ENCODE peak calls at places on chromosomes 6 and 20, in seven cellular contexts. V is IMR-90, X is HepG2, Y is GM12878, S is A549, I is K562, M is H1. E is an unnamed sample.

GRCh38 chr6:56807335-56807991 is 147.4 kb upstream of the BEND6 start:
- DNase-seq in V (no peak), X (no peak), Y (no peak), S (no peak), I (no peak), M (no peak), E (no peak)

GRCh38 chr20:50478162-50479036 is 31.8 kb upstream of the PTPN1 start:
- DNase-seq in V (peak; percentile 29), X (peak; percentile 83), Y (no peak), S (peak; percentile 73), I (peak; percentile 78), M (peak; percentile 79), E (peak; percentile 44)

GRCh38 chr6:163415620-163416379 is 1.3 kb downstream of the QKI start:
- DNase-seq in V (peak; percentile 52), X (peak; percentile 53), Y (peak; percentile 72), S (peak; percentile 44), I (peak; percentile 78), M (no peak), E (peak; percentile 64)

GRCh38 chr6:162478191-162478642 is 249.3 kb downstream of the PRKN start:
- DNase-seq in V (no peak), X (peak; percentile 13), Y (peak; percentile 33), S (no peak), I (no peak), M (no peak), E (no peak)

GRCh38 chr20:33846291-33846916 is 35.3 kb downstream of the CHMP4B start:
- DNase-seq in V (peak; percentile 29), X (no peak), Y (no peak), S (no peak), I (peak; percentile 33), M (no peak), E (no peak)

GRCh38 chr6:42727627-42728026 is 5.2 kb upstream of the PRPH2 start:
- DNase-seq in V (no peak), X (no peak), Y (no peak), S (no peak), I (no peak), M (no peak), E (no peak)

GRCh38 chr6:22251331-22251730 is 45.5 kb downstream of the PRL start:
- DNase-seq in V (peak; percentile 75), X (no peak), Y (no peak), S (peak; percentile 27), I (no peak), M (no peak), E (no peak)

GRCh38 chr20:20084296-20084752 is 32.0 kb downstream of the CFAP61 start:
- DNase-seq in V (no peak), X (no peak), Y (no peak), S (no peak), I (no peak), M (no peak), E (no peak)

GRCh38 chr6:56399672-56400263 is 152.4 kb upstream of the COL21A1 start:
- DNase-seq in V (no peak), X (peak; percentile 98), Y (no peak), S (peak; percentile 69), I (no peak), M (no peak), E (no peak)

GRCh38 chr20:34663213-34663943 is 13.5 kb downstream of the PIGU start:
- DNase-seq in V (peak; percentile 10), X (no peak), Y (no peak), S (no peak), I (no peak), M (no peak), E (no peak)

GRCh38 chr6:26578741-26579140 is 18.0 kb upstream of the ABT1 start:
- DNase-seq in V (no peak), X (no peak), Y (no peak), S (no peak), I (no peak), M (no peak), E (no peak)

GRCh38 chr6:154604120-154604519 is 93.6 kb upstream of the CNKSR3 start:
- DNase-seq in V (no peak), X (no peak), Y (peak; percentile 55), S (no peak), I (no peak), M (no peak), E (no peak)

GRCh38 chr20:62742550-62742949 is 33.9 kb downstream of the NTSR1 start:
- DNase-seq in V (no peak), X (no peak), Y (no peak), S (no peak), I (no peak), M (no peak), E (no peak)

GRCh38 chr6:86477510-86478166 is 459.7 kb upstream of the HTR1E start:
- DNase-seq in V (no peak), X (no peak), Y (no peak), S (no peak), I (no peak), M (peak; percentile 43), E (no peak)

GRCh38 chr6:41723178-41723935 is 12.1 kb downstream of the TFEB start:
- DNase-seq in V (peak; percentile 91), X (peak; percentile 77), Y (no peak), S (peak; percentile 63), I (peak; percentile 56), M (no peak), E (no peak)

GRCh38 chr20:51275816-51276215 is 252.9 kb upstream of the KCNG1 start:
- DNase-seq in V (peak; percentile 39), X (no peak), Y (no peak), S (no peak), I (no peak), M (no peak), E (no peak)

GRCh38 chr6:109449789-109450673 is 5.5 kb downstream of the MICAL1 start:
- DNase-seq in V (no peak), X (no peak), Y (no peak), S (no peak), I (no peak), M (no peak), E (no peak)

GRCh38 chr6:152635949-152636674 is 1.1 kb downstream of the SYNE1 start:
- DNase-seq in V (peak; percentile 51), X (no peak), Y (no peak), S (no peak), I (no peak), M (peak; percentile 59), E (peak; percentile 56)

GRCh38 chr6:55449219-55449618 is 122.0 kb downstream of the GFRAL start:
- DNase-seq in V (no peak), X (no peak), Y (no peak), S (peak; percentile 35), I (no peak), M (no peak), E (no peak)

GRCh38 chr6:166655251-166655650 is 28.2 kb upstream of the RPS6KA2 start:
- DNase-seq in V (no peak), X (peak; percentile 15), Y (no peak), S (no peak), I (no peak), M (no peak), E (no peak)

GRCh38 chr6:124903797-124904196 is 58.4 kb upstream of the RNF217 start:
- DNase-seq in V (no peak), X (no peak), Y (no peak), S (no peak), I (no peak), M (no peak), E (no peak)

GRCh38 chr20:4369798-4370124 is 351.9 kb upstream of the PRND start:
- DNase-seq in V (no peak), X (no peak), Y (peak; percentile 27), S (no peak), I (peak; percentile 6), M (no peak), E (no peak)

GRCh38 chr6:90893385-90893784 is 306.5 kb upstream of the MAP3K7 start:
- DNase-seq in V (no peak), X (no peak), Y (no peak), S (no peak), I (no peak), M (no peak), E (no peak)

DNA sequence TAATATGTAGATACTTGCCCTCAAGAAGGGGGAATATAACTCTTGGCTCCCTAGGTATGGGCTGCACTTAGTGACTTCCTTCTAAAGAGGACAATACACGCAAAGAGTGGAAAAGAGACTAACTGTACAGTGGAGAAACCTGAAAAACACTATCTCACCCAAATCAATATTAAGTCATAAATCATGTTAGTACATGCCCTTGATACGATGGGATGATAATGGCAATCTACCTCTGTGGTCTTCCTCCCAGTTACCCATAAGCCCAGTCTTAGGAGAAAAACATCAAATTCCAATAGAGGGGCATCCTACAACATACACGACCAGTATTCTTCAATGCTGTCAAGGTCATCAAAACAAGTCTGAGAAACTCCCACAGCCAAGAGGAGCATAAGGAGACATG is 1.3 kb downstream of the TRIM26 start:
- DNase-seq in V (no peak), X (no peak), Y (no peak), S (no peak), I (no peak), M (no peak), E (no peak)
- H3K4me1 ChIP-seq in V (peaks cover 9% of the 10 kb centered on the region), X (peaks cover 62% of the 10 kb centered on the region), Y (peaks cover 37% of the 10 kb centered on the region), S (peaks cover 51% of the 10 kb centered on the region), I (no peaks in the 10 kb centered on the region), M (peaks cover 6% of the 10 kb centered on the region), E (peaks cover 21% of the 10 kb centered on the region)

DNA sequence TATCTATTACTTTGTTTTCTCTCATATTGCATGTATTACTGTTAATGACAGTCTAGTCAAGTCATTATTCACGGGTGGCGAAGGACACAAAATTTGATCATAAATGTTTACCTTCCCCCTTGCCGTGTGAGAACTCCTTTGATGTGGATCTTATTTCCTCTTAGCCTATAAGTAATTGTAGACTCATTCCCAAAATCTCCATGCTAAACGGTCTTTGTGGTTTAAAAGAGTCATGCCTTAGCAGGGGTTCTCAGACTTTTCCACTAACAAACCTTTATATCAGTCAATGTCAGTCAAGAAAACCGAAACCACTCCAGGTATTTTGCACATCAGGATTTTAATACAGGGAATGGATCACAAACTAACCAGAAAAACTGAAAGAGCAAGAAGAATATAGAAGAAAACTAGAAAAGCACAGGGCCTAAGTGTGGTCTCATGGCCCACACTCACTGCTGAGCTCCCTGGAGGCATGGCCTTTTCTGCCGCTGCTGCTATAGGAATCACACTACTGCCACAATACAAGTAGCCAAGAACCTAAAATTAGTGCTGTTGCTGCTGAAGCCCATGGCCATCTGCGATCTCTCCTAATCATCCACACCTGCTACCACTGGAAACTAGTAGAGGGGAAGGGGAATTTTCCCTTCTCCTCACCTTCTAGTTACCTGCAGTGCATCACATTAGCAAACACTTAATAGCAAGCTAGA is 186.0 kb upstream of the POU3F2 start:
- DNase-seq in V (no peak), X (no peak), Y (no peak), S (no peak), I (no peak), M (no peak), E (no peak)
- TF ChIP-seq USF2 in V (no peak), X (no peak), Y (no peak), S (no peak), I (no peak), M (no peak), E (no peak)

DNA sequence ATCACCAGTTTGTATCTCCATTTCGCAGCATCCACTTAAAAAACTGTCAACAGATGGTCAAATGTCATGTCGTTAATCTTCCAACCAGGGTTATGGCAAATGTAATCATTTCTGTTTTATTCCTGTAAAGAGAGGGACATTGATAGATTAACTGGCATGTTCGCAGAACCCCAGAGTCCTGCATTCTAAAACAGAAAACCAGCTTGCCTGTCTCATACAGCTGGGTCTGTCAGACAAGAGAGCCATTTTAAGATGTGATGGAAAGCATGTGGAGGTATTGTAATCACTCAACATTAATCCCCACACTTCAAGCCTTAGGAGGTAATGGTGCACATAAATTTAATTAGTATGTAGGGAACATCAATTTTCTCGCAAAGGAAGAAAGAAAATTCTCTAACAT is 4.4 kb downstream of the SMLR1 start:
- DNase-seq in V (no peak), X (no peak), Y (no peak), S (no peak), I (no peak), M (no peak), E (no peak)
- H3K4me1 ChIP-seq in V (no peaks in the 10 kb centered on the region), X (peaks cover 92% of the 10 kb centered on the region), Y (no peaks in the 10 kb centered on the region), S (no peaks in the 10 kb centered on the region), I (no peaks in the 10 kb centered on the region), M (no peaks in the 10 kb centered on the region), E (no peaks in the 10 kb centered on the region)

GRCh38 chr6:44080561-44081521 is 46.4 kb downstream of the MRPL14 start:
- DNase-seq in V (no peak), X (no peak), Y (no peak), S (no peak), I (no peak), M (no peak), E (no peak)
- TF ChIP-seq USF2 in V (no peak), X (no peak), Y (no peak), S (no peak), I (no peak), M (no peak), E (no peak)